ENCODE peak calls at places on chromosomes 13 and 19, in six cellular contexts. One of them, this sample, is unnamed.

GRCh38 chr19:3324405-3324856 is 42.0 kb upstream of the NFIC start:
- DNase-seq in skeletal muscle cell: no peak
- DNase-seq in neural progenitor cell: peak
- DNase-seq in NCI-H510A: no peak
- DNase-seq in choroid plexus epithelial cell: no peak
- DNase-seq in EH: peak
- DNase-seq in this sample: peak

GRCh38 chr19:17616961-17617806 is 61.7 kb downstream of the COLGALT1 start:
- DNase-seq in skeletal muscle cell: no peak
- DNase-seq in neural progenitor cell: peak
- DNase-seq in NCI-H510A: no peak
- DNase-seq in choroid plexus epithelial cell: no peak
- DNase-seq in EH: peak
- DNase-seq in this sample: no peak

GRCh38 chr19:35153701-35154534 is 617 bp upstream of the FXYD5 start:
- DNase-seq in skeletal muscle cell: no peak
- DNase-seq in neural progenitor cell: peak
- DNase-seq in NCI-H510A: no peak
- DNase-seq in choroid plexus epithelial cell: peak
- DNase-seq in EH: peak
- DNase-seq in this sample: peak

GRCh38 chr19:4567584-4568071 is 8.1 kb upstream of the SEMA6B start:
- DNase-seq in skeletal muscle cell: no peak
- DNase-seq in neural progenitor cell: peak
- DNase-seq in NCI-H510A: no peak
- DNase-seq in choroid plexus epithelial cell: peak
- DNase-seq in EH: peak
- DNase-seq in this sample: no peak

GRCh38 chr19:38617283-38617763 is 430 bp downstream of the MAP4K1 start:
- DNase-seq in skeletal muscle cell: no peak
- DNase-seq in neural progenitor cell: no peak
- DNase-seq in NCI-H510A: no peak
- DNase-seq in choroid plexus epithelial cell: no peak
- DNase-seq in EH: no peak
- DNase-seq in this sample: no peak

GRCh38 chr13:23851106-23851505 is 38.1 kb downstream of the MIPEP start:
- DNase-seq in skeletal muscle cell: peak
- DNase-seq in neural progenitor cell: no peak
- DNase-seq in NCI-H510A: no peak
- DNase-seq in choroid plexus epithelial cell: peak
- DNase-seq in EH: peak
- DNase-seq in this sample: peak

GRCh38 chr19:39240421-39240820 is 4.4 kb downstream of the IFNL3 start:
- DNase-seq in skeletal muscle cell: no peak
- DNase-seq in neural progenitor cell: no peak
- DNase-seq in NCI-H510A: no peak
- DNase-seq in choroid plexus epithelial cell: no peak
- DNase-seq in EH: no peak
- DNase-seq in this sample: no peak

GRCh38 chr13:39779337-39780270 is 124.1 kb downstream of the COG6 start:
- DNase-seq in skeletal muscle cell: no peak
- DNase-seq in neural progenitor cell: no peak
- DNase-seq in NCI-H510A: no peak
- DNase-seq in choroid plexus epithelial cell: peak
- DNase-seq in EH: peak
- DNase-seq in this sample: no peak

GRCh38 chr19:7869910-7870511 is 4.2 kb downstream of the PRR36 start:
- DNase-seq in skeletal muscle cell: no peak
- DNase-seq in neural progenitor cell: peak
- DNase-seq in NCI-H510A: no peak
- DNase-seq in choroid plexus epithelial cell: peak
- DNase-seq in EH: peak
- DNase-seq in this sample: no peak

GRCh38 chr19:21559444-21559843 is 54.0 kb downstream of the ZNF429 start:
- DNase-seq in skeletal muscle cell: no peak
- DNase-seq in neural progenitor cell: no peak
- DNase-seq in NCI-H510A: no peak
- DNase-seq in choroid plexus epithelial cell: no peak
- DNase-seq in EH: no peak
- DNase-seq in this sample: no peak

GRCh38 chr19:16076958-16077611 is 790 bp downstream of the TPM4 start:
- DNase-seq in skeletal muscle cell: no peak
- DNase-seq in neural progenitor cell: peak
- DNase-seq in NCI-H510A: no peak
- DNase-seq in choroid plexus epithelial cell: no peak
- DNase-seq in EH: peak
- DNase-seq in this sample: no peak

This sample was measured in foreskin fibroblast.